ENCODE peak calls at places on chromosomes 2 and 18, in seven cellular contexts. Z, E, T, L, Q, S and U are unnamed samples. For H3K9me3, the result is how much of the 10 kb centered on the place peaks cover.

GRCh38 chr18:74951165-74951760 is 257.7 kb downstream of the PTGR3 start:
- DNase-seq in Q (peak), E (peak), L (no peak), Z (no peak), T (peak), S (peak), U (no peak)

GRCh38 chr2:176763871-176764404 is 448.7 kb upstream of the HNRNPA3 start:
- DNase-seq in Z (peak), T (no peak), Q (no peak), L (no peak), S (no peak), E (no peak), U (no peak)

GRCh38 chr18:6606411-6607085 is 123.0 kb upstream of the ARHGAP28 start:
- DNase-seq in Q (no peak), T (no peak), Z (no peak), L (no peak), E (no peak), S (no peak), U (no peak)

GRCh38 chr2:75238670-75239330 is 39.5 kb upstream of the TACR1 start:
- DNase-seq in S (no peak), Z (no peak), T (peak), Q (no peak), E (no peak), L (no peak), U (no peak)

GRCh38 chr2:109258905-109259540 is 130.0 kb downstream of the SH3RF3 start:
- DNase-seq in S (no peak), E (no peak), L (no peak), Z (no peak), Q (no peak), T (no peak), U (no peak)

GRCh38 chr18:32840962-32841361 is 68.1 kb upstream of the KLHL14 start:
- DNase-seq in Z (no peak), E (no peak), L (no peak), Q (no peak), S (no peak), T (no peak), U (no peak)

GRCh38 chr2:204134421-204134820 is 197.9 kb downstream of the ICOS start:
- DNase-seq in L (no peak), Z (no peak), T (no peak), S (no peak), Q (no peak), E (no peak), U (no peak)

GRCh38 chr18:60389314-60389713 is 16.7 kb upstream of the MC4R start:
- DNase-seq in T (no peak), S (no peak), Z (no peak), E (no peak), Q (no peak), L (no peak), U (no peak)

GRCh38 chr2:152421521-152422367 is 86.8 kb downstream of the FMNL2 start:
- DNase-seq in Q (peak), S (peak), Z (no peak), L (peak), T (peak), E (no peak), U (no peak)

GRCh38 chr2:27795093-27795834 is 23.7 kb downstream of the MRPL33 start:
- DNase-seq in T (no peak), Q (no peak), L (no peak), S (no peak), Z (no peak), E (no peak), U (no peak)

GRCh38 chr2:168626096-168626495 is 170.0 kb downstream of the CERS6 start:
- DNase-seq in E (no peak), Q (no peak), T (no peak), S (no peak), Z (no peak), L (no peak), U (no peak)
- TF ChIP-seq CTCF in E (no peak), Q (no peak), T (no peak), S (no peak), Z (no peak), L (no peak), U (no peak)

DNA sequence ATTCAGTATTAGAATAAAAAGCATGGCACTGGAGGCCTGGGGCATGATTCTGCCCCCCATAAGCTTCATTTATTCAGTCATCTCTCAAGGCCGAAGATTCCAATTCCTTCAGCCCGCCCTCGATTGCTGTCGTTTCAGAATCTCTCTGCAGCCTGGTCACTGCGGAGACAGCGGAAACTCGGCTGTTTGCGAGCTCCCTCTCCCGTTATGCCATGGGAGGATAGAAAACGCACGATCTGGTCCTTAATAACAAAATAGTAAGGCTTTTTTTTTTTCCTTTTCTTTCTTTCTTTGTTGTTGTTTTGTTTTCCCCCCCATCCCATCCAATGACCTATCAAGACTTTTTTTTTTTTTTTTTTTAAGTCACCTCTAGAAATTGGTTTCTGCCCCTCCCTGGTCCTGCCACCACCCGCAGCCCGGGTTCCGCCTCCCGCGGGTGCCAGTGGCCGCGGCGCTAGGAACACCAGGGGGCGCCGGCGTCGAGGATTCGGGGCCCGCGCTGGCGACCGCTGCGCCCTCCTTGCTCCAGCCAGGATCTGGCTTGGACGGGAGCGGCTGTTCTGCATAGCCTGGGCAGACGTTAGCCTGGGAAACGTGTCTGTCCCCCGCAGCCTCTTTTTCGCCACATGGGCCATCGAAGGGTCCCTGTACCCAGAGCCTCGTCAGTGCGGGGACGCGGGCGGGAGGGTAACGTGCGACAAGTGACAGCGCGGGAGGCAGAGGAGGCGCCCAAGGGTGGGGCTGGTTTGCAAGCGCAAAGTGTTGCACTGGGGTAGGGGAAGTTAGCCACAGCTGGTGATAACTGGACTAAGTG is 10.0 kb downstream of the CPLX4 start:
- DNase-seq in S (peak), E (peak), Q (peak), Z (peak), T (peak), L (peak), U (peak)
- H3K4me3 ChIP-seq in S (no peak), E (peak), Q (peak), Z (peak), T (peak), L (no peak), U (peak)

GRCh38 chr2:168327328-168327727 is 79.9 kb upstream of the STK39 start:
- DNase-seq in E (no peak), L (no peak), T (no peak), S (no peak), Z (no peak), Q (no peak), U (no peak)
- H3K9me3 ChIP-seq in E (under half), L (under half), T (under half), S (under half), Z (under half), Q (under half), U (under half)

GRCh38 chr18:46311491-46311890 is 207.3 kb downstream of the HAUS1 start:
- DNase-seq in T (no peak), Z (no peak), S (no peak), Q (no peak), L (no peak), E (no peak), U (no peak)

GRCh38 chr18:46313521-46313920 is 209.3 kb downstream of the HAUS1 start:
- DNase-seq in S (no peak), L (no peak), Z (no peak), Q (no peak), E (no peak), T (no peak), U (no peak)

GRCh38 chr18:46310675-46311345 is 206.6 kb downstream of the HAUS1 start:
- DNase-seq in L (no peak), Z (no peak), S (no peak), T (no peak), E (no peak), Q (no peak), U (no peak)

GRCh38 chr18:46315187-46315586 is 211.0 kb downstream of the HAUS1 start:
- DNase-seq in Q (no peak), T (no peak), S (no peak), E (no peak), Z (no peak), L (no peak), U (no peak)

GRCh38 chr18:46314011-46314410 is 209.8 kb downstream of the HAUS1 start:
- DNase-seq in E (no peak), L (no peak), Q (no peak), Z (no peak), S (no peak), T (no peak), U (no peak)
- TF ChIP-seq CTCF in E (no peak), L (no peak), Q (no peak), Z (no peak), S (no peak), T (no peak), U (no peak)

GRCh38 chr2:201122276-201122675 is 6.3 kb downstream of the CFLAR start:
- DNase-seq in L (no peak), S (no peak), T (no peak), Q (no peak), Z (no peak), E (no peak), U (no peak)

GRCh38 chr2:201118957-201119848 is 3.2 kb downstream of the CFLAR start:
- DNase-seq in E (no peak), Z (peak), S (no peak), Q (no peak), L (no peak), T (peak), U (no peak)

GRCh38 chr2:201118121-201118956 is 2.4 kb downstream of the CFLAR start:
- DNase-seq in S (peak), E (peak), Z (peak), Q (peak), L (peak), T (peak), U (peak)

GRCh38 chr2:201116959-201117734 is 1.2 kb downstream of the CFLAR start:
- DNase-seq in L (peak), T (peak), Q (peak), S (peak), E (no peak), Z (no peak), U (no peak)

DNA sequence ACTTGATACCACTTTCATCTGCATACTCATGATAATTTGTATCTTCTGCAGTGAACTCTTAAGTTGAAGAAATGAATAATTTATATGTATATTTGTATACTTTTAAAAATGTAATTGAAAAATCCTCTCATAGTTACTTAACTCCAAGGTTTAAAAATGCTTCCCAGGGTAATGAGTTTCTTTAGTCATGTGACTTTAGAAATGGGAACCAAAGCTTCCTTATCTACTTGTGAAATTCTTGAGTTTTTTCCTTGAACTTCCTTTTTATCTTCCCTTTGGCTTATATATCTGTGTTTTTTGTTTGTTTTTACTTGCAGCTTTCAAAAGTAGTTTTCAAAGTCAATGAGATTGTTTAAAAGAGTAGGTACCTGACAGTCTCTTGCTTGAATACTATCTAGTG is 4.5 kb downstream of the CFLAR start:
- DNase-seq in E (no peak), L (no peak), T (no peak), Z (no peak), Q (no peak), S (no peak), U (no peak)
- H3K4me3 ChIP-seq in E (peak), L (no peak), T (no peak), Z (no peak), Q (peak), S (no peak), U (peak)

GRCh38 chr2:239825705-239825979 is 199.5 kb downstream of the NDUFA10 start:
- DNase-seq in Z (no peak), E (no peak), T (no peak), S (no peak), Q (peak), L (peak), U (peak)

GRCh38 chr2:239822146-239822945 is 202.8 kb downstream of the NDUFA10 start:
- DNase-seq in S (no peak), E (peak), L (no peak), Q (no peak), T (no peak), Z (no peak), U (no peak)

GRCh38 chr2:239824866-239825704 is 200.1 kb downstream of the NDUFA10 start:
- DNase-seq in Q (peak), Z (no peak), T (no peak), L (peak), S (no peak), E (peak), U (peak)

GRCh38 chr2:239826376-239826775 is 198.8 kb downstream of the NDUFA10 start:
- DNase-seq in T (no peak), Z (no peak), Q (peak), E (peak), L (peak), S (no peak), U (peak)

DNA sequence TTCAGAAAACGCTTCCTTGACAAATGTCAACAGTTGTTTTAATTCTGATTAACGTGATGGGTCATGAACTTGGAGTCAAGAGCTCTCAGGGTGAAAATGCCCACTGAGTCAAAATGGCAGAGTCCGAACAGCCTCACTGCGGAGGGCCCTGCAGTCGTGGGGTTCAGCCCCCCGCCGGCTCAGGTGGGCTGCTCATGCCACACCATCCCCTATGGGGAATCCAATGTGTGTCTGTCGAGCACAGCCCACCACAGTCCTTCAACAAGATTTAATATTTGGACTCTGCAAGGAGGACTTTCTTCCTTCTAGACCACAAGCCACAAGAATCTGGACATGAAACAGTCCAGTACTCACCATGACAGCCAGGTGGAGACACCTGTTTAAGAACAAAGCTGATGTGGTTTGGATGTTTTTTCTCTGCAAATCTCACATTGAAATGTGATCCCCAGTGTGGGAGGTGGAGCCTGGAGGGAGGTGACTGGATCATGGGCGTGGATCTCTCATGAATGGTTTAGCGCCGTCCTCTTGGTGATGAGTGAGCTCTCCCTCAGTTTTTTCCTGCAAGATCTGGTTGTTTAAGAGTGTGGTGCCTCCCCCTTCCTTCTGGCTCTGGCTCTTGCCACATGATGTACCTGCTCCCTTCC is 201.0 kb downstream of the NDUFA10 start:
- DNase-seq in Z (no peak), S (peak), T (no peak), E (peak), Q (peak), L (peak), U (peak)
- H3K9me3 ChIP-seq in Z (under half), S (under half), T (under half), E (under half), Q (under half), L (under half), U (under half)

GRCh38 chr2:63772061-63772460 is 69.6 kb upstream of the UGP2 start:
- DNase-seq in L (no peak), Q (no peak), E (no peak), Z (no peak), S (no peak), T (no peak), U (no peak)

GRCh38 chr2:63775191-63775590 is 66.5 kb upstream of the UGP2 start:
- DNase-seq in E (no peak), T (no peak), Z (no peak), Q (no peak), S (no peak), L (no peak), U (no peak)

GRCh38 chr2:63780483-63781155 is 61.1 kb upstream of the UGP2 start:
- DNase-seq in Z (no peak), E (no peak), T (no peak), L (no peak), Q (no peak), S (no peak), U (no peak)

GRCh38 chr2:63777816-63778215 is 63.9 kb upstream of the UGP2 start:
- DNase-seq in T (no peak), E (no peak), L (no peak), S (no peak), Z (no peak), Q (no peak), U (no peak)

DNA sequence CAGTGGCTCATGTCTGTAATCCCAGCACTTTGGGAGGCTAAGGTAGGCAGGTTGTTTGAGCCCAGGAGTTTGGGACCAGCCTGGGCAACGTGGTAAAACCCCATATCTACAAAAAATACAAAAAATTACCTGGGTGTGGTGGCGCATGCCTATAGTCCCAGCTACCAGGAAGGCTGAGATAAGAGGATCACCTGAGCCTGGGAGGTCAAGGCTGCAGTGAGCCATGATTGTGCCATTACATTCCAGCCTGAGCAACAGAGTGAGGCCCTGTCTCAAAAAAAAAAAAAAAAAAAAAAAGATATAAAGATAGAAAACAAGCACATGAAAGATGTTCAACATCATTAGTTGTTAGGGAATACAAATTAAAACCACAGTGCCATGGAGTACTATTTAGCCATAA is 65.3 kb upstream of the UGP2 start:
- DNase-seq in E (no peak), Q (no peak), Z (no peak), S (no peak), L (no peak), T (no peak), U (no peak)
- TF ChIP-seq CTCF in E (no peak), Q (no peak), Z (no peak), S (no peak), L (no peak), T (no peak), U (no peak)